ENCODE peak calls at places on chromosomes 6 and 20, in six cellular contexts. N is PC-9, W is T-helper 22 cell, J is cardiac muscle cell, T is bronchial epithelial cell, I is epithelial cell of prostate. M is an unnamed sample.

GRCh38 chr6:162337412-162337811 is 390.2 kb downstream of the PRKN start:
- DNase-seq in N (no peak), W (no peak), J (no peak), T (no peak), I (no peak), M (no peak)

GRCh38 chr20:32490942-32491763 is 94.0 kb downstream of the NOL4L start:
- DNase-seq in N (no peak), W (no peak), J (no peak), T (no peak), I (no peak), M (no peak)

GRCh38 chr6:116101298-116101718 is 655 bp downstream of the NT5DC1 start:
- DNase-seq in N (no peak), W (no peak), J (no peak), T (no peak), I (no peak), M (no peak)

GRCh38 chr6:156954191-156954590 is 177.0 kb downstream of the ARID1B start:
- DNase-seq in N (no peak), W (no peak), J (no peak), T (no peak), I (no peak), M (no peak)

GRCh38 chr6:26240157-26240980 is 124.6 kb upstream of the BTN3A2 start:
- DNase-seq in N (no peak), W (peak), J (peak), T (peak), I (no peak), M (no peak)

GRCh38 chr6:135995160-135995898 is 143.8 kb downstream of the PDE7B start:
- DNase-seq in N (no peak), W (no peak), J (no peak), T (peak), I (no peak), M (no peak)

GRCh38 chr20:56504373-56505005 is 20.1 kb upstream of the FAM209A start:
- DNase-seq in N (no peak), W (no peak), J (peak), T (no peak), I (no peak), M (no peak)

GRCh38 chr20:50172347-50173013 is 18.1 kb upstream of the CEBPB start:
- DNase-seq in N (peak), W (no peak), J (peak), T (no peak), I (no peak), M (peak)

GRCh38 chr6:150876598-150876997 is 11.1 kb downstream of the MTHFD1L start:
- DNase-seq in N (no peak), W (no peak), J (no peak), T (no peak), I (no peak), M (no peak)

GRCh38 chr6:142842423-142843261 is 102.3 kb downstream of the HIVEP2 start:
- DNase-seq in N (peak), W (peak), J (no peak), T (peak), I (peak), M (no peak)

GRCh38 chr6:15457903-15458530 is 204.8 kb downstream of the DTNBP1 start:
- DNase-seq in N (no peak), W (no peak), J (no peak), T (no peak), I (no peak), M (no peak)

GRCh38 chr6:160139420-160139851 is 17.8 kb downstream of the SLC22A1 start:
- DNase-seq in N (peak), W (no peak), J (no peak), T (peak), I (no peak), M (peak)

GRCh38 chr20:7851031-7851490 is 89.2 kb downstream of the HAO1 start:
- DNase-seq in N (no peak), W (no peak), J (no peak), T (peak), I (no peak), M (no peak)

GRCh38 chr20:48983423-48984400 is 62.2 kb downstream of the ARFGEF2 start:
- DNase-seq in N (peak), W (no peak), J (no peak), T (peak), I (peak), M (peak)

GRCh38 chr6:1322725-1323219 is 10.9 kb downstream of the FOXQ1 start:
- DNase-seq in N (peak), W (no peak), J (no peak), T (no peak), I (no peak), M (no peak)

GRCh38 chr20:1005452-1006027 is 3.4 kb upstream of the RSPO4 start:
- DNase-seq in N (peak), W (no peak), J (peak), T (peak), I (no peak), M (no peak)

GRCh38 chr6:83815631-83816030 is 37.5 kb upstream of the RIPPLY2 start:
- DNase-seq in N (no peak), W (no peak), J (no peak), T (peak), I (no peak), M (no peak)

GRCh38 chr6:158441639-158442308 is 118.1 kb upstream of the TMEM181 start:
- DNase-seq in N (no peak), W (no peak), J (peak), T (no peak), I (no peak), M (no peak)

GRCh38 chr20:577167-577791 is 32.8 kb downstream of the TCF15 start:
- DNase-seq in N (no peak), W (no peak), J (no peak), T (peak), I (no peak), M (no peak)

GRCh38 chr20:38023181-38024085 is 9.8 kb downstream of the TTI1 start:
- DNase-seq in N (no peak), W (no peak), J (no peak), T (no peak), I (no peak), M (no peak)

GRCh38 chr20:23152308-23152892 is 66.3 kb upstream of the CD93 start:
- DNase-seq in N (no peak), W (no peak), J (peak), T (no peak), I (no peak), M (no peak)

GRCh38 chr6:87789198-87789899 is 87.3 kb upstream of the AKIRIN2 start:
- DNase-seq in N (peak), W (no peak), J (no peak), T (peak), I (peak), M (no peak)

GRCh38 chr20:61733216-61733615 is 332.5 kb downstream of the TAF4 start:
- DNase-seq in N (no peak), W (no peak), J (no peak), T (no peak), I (no peak), M (no peak)

GRCh38 chr6:2632368-2632767 is 118.4 kb downstream of the MYLK4 start:
- DNase-seq in N (no peak), W (no peak), J (no peak), T (no peak), I (no peak), M (no peak)

GRCh38 chr6:7513534-7513933 is 27.9 kb upstream of the DSP start:
- DNase-seq in N (no peak), W (no peak), J (no peak), T (no peak), I (no peak), M (no peak)

GRCh38 chr6:14655990-14656640 is 538.5 kb downstream of the CD83 start:
- DNase-seq in N (no peak), W (no peak), J (no peak), T (no peak), I (no peak), M (no peak)

GRCh38 chr6:37752718-37753117 is 55.0 kb upstream of the MDGA1 start:
- DNase-seq in N (no peak), W (no peak), J (no peak), T (no peak), I (no peak), M (no peak)

GRCh38 chr6:130037207-130037811 is 18.9 kb downstream of the L3MBTL3 start:
- DNase-seq in N (no peak), W (no peak), J (no peak), T (no peak), I (no peak), M (no peak)

GRCh38 chr20:10919549-10920140 is 245.8 kb upstream of the JAG1 start:
- DNase-seq in N (peak), W (no peak), J (no peak), T (peak), I (no peak), M (no peak)

GRCh38 chr6:139764498-139764986 is 390.1 kb upstream of the CITED2 start:
- DNase-seq in N (peak), W (no peak), J (peak), T (peak), I (peak), M (peak)

M was measured in T1000.